ENCODE peak calls at places on chromosomes 3 and 15, in nine cellular contexts. B is heart right ventricle, S is skeletal muscle cell, F is ELF-1, J is HFF-Myc, T is NCI-H1105, X is AG20443, A is fibroblast of the aortic adventitia, R is tibial nerve. W is an unnamed sample.

GRCh38 chr15:50003786-50004334 is 115.2 kb downstream of the ATP8B4 start:
- DNase-seq in A (peak), B (peak), S (peak), T (peak), F (peak), J (peak), X (peak), R (peak), W (no peak)

GRCh38 chr3:143240921-143241320 is 121.3 kb downstream of the CHST2 start:
- DNase-seq in R (no peak), A (peak), S (no peak), X (no peak), T (no peak), B (no peak), F (no peak), J (no peak), W (no peak)

GRCh38 chr3:101624857-101625256 is 50.9 kb downstream of the PCNP start:
- DNase-seq in T (no peak), A (no peak), B (no peak), R (no peak), S (no peak), X (no peak), J (no peak), F (no peak), W (no peak)

GRCh38 chr3:66499881-66500574 is 794 bp downstream of the LRIG1 start:
- DNase-seq in J (no peak), T (no peak), A (no peak), R (peak), F (peak), S (no peak), X (peak), B (peak), W (no peak)

GRCh38 chr3:193980905-193981304 is 155.0 kb upstream of the HES1 start:
- DNase-seq in S (no peak), X (no peak), F (no peak), J (no peak), R (no peak), B (no peak), A (no peak), T (no peak), W (no peak)

GRCh38 chr3:87001699-87002098 is 10.8 kb upstream of the VGLL3 start:
- DNase-seq in X (no peak), J (no peak), F (no peak), R (no peak), A (no peak), S (no peak), T (no peak), B (no peak), W (no peak)

GRCh38 chr3:25508433-25508832 is 80.4 kb downstream of the RARB start:
- DNase-seq in F (no peak), S (no peak), R (no peak), A (no peak), J (no peak), B (no peak), X (no peak), T (no peak), W (no peak)

GRCh38 chr3:12644297-12644937 is 19.5 kb downstream of the RAF1 start:
- DNase-seq in T (no peak), B (no peak), R (no peak), A (peak), J (no peak), S (peak), X (peak), F (no peak), W (no peak)

GRCh38 chr15:101062063-101062462 is 142.9 kb downstream of the LRRK1 start:
- DNase-seq in J (no peak), X (no peak), R (no peak), S (no peak), B (no peak), A (no peak), T (no peak), F (no peak), W (no peak)

GRCh38 chr3:15932348-15933300 is 134.8 kb upstream of the ANKRD28 start:
- DNase-seq in J (no peak), B (no peak), S (no peak), X (no peak), A (peak), T (no peak), F (no peak), R (no peak), W (peak)

GRCh38 chr3:190299969-190300368 is 22.3 kb downstream of the CLDN1 start:
- DNase-seq in B (no peak), S (no peak), T (no peak), X (no peak), R (no peak), J (no peak), F (no peak), A (no peak), W (no peak)

GRCh38 chr15:96468036-96468435 is 137.5 kb downstream of the NR2F2 start:
- DNase-seq in J (no peak), X (no peak), A (no peak), B (no peak), T (no peak), S (no peak), R (no peak), F (no peak), W (no peak)

GRCh38 chr15:63601026-63601726 is 4.0 kb downstream of the FBXL22 start:
- DNase-seq in R (no peak), J (no peak), X (peak), B (peak), T (no peak), S (no peak), A (peak), F (no peak), W (no peak)

GRCh38 chr15:45402955-45403892 is 24.9 kb upstream of the GATM start:
- DNase-seq in S (no peak), J (no peak), F (peak), X (peak), A (peak), R (no peak), B (peak), T (no peak), W (no peak)

GRCh38 chr3:55296781-55297180 is 190.3 kb downstream of the WNT5A start:
- DNase-seq in F (no peak), A (peak), S (no peak), T (no peak), J (no peak), X (no peak), R (no peak), B (no peak), W (no peak)

GRCh38 chr15:70094690-70095311 is 2.9 kb downstream of the TLE3 start:
- DNase-seq in X (no peak), S (no peak), J (no peak), B (no peak), T (no peak), F (no peak), R (no peak), A (no peak), W (peak)

GRCh38 chr15:71725215-71725955 is 85.0 kb upstream of the NR2E3 start:
- DNase-seq in T (no peak), F (no peak), R (no peak), X (no peak), B (no peak), S (no peak), J (no peak), A (peak), W (no peak)

GRCh38 chr15:56759450-56759845 is 26.1 kb upstream of the ZNF280D start:
- DNase-seq in A (peak), S (peak), X (peak), J (peak), B (peak), R (peak), F (no peak), T (no peak), W (no peak)

GRCh38 chr3:110341047-110341446 is 730.6 kb upstream of the NECTIN3 start:
- DNase-seq in S (no peak), B (no peak), F (no peak), R (no peak), T (no peak), J (no peak), X (peak), A (peak), W (no peak)

GRCh38 chr3:76107935-76108570 is 322.7 kb upstream of the ZNF717 start:
- DNase-seq in R (peak), J (no peak), S (no peak), B (no peak), A (peak), T (no peak), F (no peak), X (peak), W (no peak)

GRCh38 chr3:52080830-52081719 is 24.7 kb upstream of the DUSP7 start:
- DNase-seq in J (no peak), B (no peak), T (no peak), R (no peak), F (no peak), A (no peak), S (no peak), X (no peak), W (no peak)

GRCh38 chr3:129812589-129812988 is 80.9 kb downstream of the TMCC1 start:
- DNase-seq in X (no peak), T (no peak), F (no peak), R (no peak), S (no peak), B (no peak), A (no peak), J (no peak), W (no peak)

W was measured in DMS79.